ENCODE peak calls at places on chromosomes 6 and 20, in ten cellular contexts. K, W, Q, O, N, S, P, M, Y and E are unnamed samples.

GRCh38 chr6:150491131-150491795 is 108.4 kb upstream of the PLEKHG1 start:
- DNase-seq in K (no peak), W (no peak), Q (no peak), O (no peak), N (no peak), S (peak; percentile 57), P (no peak), M (no peak), Y (no peak), E (no peak)

GRCh38 chr6:90611996-90612690 is 25.3 kb upstream of the MAP3K7 start:
- DNase-seq in K (no peak), W (no peak), Q (no peak), O (no peak), N (no peak), S (no peak), P (no peak), M (no peak), Y (no peak), E (no peak)

GRCh38 chr6:2414885-2415523 is 169.6 kb upstream of the GMDS start:
- DNase-seq in K (no peak), W (no peak), Q (no peak), O (no peak), N (no peak), S (no peak), P (no peak), M (no peak), Y (no peak), E (no peak)

GRCh38 chr20:62032606-62033368 is 32.9 kb downstream of the TAF4 start:
- DNase-seq in K (no peak), W (no peak), Q (no peak), O (no peak), N (peak; percentile 34), S (no peak), P (no peak), M (no peak), Y (no peak), E (no peak)

GRCh38 chr6:104941694-104942177 is 15.2 kb upstream of the LIN28B start:
- DNase-seq in K (no peak), W (no peak), Q (no peak), O (no peak), N (no peak), S (no peak), P (no peak), M (no peak), Y (no peak), E (no peak)

GRCh38 chr20:4130404-4131189 is 115.2 kb upstream of the RNF24 start:
- DNase-seq in K (no peak), W (no peak), Q (peak; percentile 54), O (peak; percentile 63), N (no peak), S (no peak), P (no peak), M (no peak), Y (no peak), E (no peak)

GRCh38 chr20:11867286-11867921 is 50.3 kb upstream of the BTBD3 start:
- DNase-seq in K (no peak), W (no peak), Q (no peak), O (no peak), N (no peak), S (no peak), P (no peak), M (no peak), Y (no peak), E (no peak)

GRCh38 chr6:95280690-95281273 is 296.6 kb upstream of the MANEA start:
- DNase-seq in K (no peak), W (no peak), Q (no peak), O (no peak), N (no peak), S (peak; percentile 10), P (no peak), M (no peak), Y (no peak), E (no peak)

GRCh38 chr6:113306552-113307145 is 550.5 kb upstream of the MARCKS start:
- DNase-seq in K (peak; percentile 87), W (no peak), Q (peak; percentile 88), O (peak; percentile 92), N (peak; percentile 43), S (peak; percentile 56), P (peak; percentile 86), M (peak; percentile 82), Y (peak; percentile 62), E (no peak)

GRCh38 chr6:108452725-108453195 is 108.0 kb upstream of the FOXO3 start:
- DNase-seq in K (no peak), W (no peak), Q (no peak), O (no peak), N (no peak), S (no peak), P (no peak), M (no peak), Y (no peak), E (no peak)

GRCh38 chr6:80289727-80290126 is 183.3 kb downstream of the BCKDHB start:
- DNase-seq in K (no peak), W (no peak), Q (no peak), O (no peak), N (no peak), S (no peak), P (peak; percentile 61), M (no peak), Y (no peak), E (no peak)

GRCh38 chr6:18329781-18330180 is 57.4 kb upstream of the RNF144B start:
- DNase-seq in K (no peak), W (no peak), Q (no peak), O (no peak), N (no peak), S (no peak), P (no peak), M (no peak), Y (no peak), E (no peak)

GRCh38 chr20:3797592-3798404 is 1.7 kb downstream of the CDC25B start:
- DNase-seq in K (no peak), W (no peak), Q (no peak), O (no peak), N (no peak), S (no peak), P (peak; percentile 73), M (no peak), Y (no peak), E (no peak)

GRCh38 chr6:77040566-77041195 is 422.6 kb downstream of the HTR1B start:
- DNase-seq in K (no peak), W (no peak), Q (no peak), O (no peak), N (no peak), S (no peak), P (no peak), M (no peak), Y (no peak), E (no peak)

GRCh38 chr6:27280540-27281000 is 31.5 kb downstream of the POM121L2 start:
- DNase-seq in K (no peak), W (no peak), Q (no peak), O (no peak), N (no peak), S (peak; percentile 35), P (no peak), M (no peak), Y (no peak), E (no peak)

GRCh38 chr6:27839303-27840081 is 72.7 kb downstream of the OR2B2 start:
- DNase-seq in K (peak; percentile 33), W (no peak), Q (no peak), O (peak; percentile 77), N (peak; percentile 45), S (no peak), P (no peak), M (peak; percentile 78), Y (peak; percentile 55), E (peak; percentile 33)

GRCh38 chr6:109019911-109020310 is 74.7 kb downstream of the SESN1 start:
- DNase-seq in K (no peak), W (no peak), Q (no peak), O (no peak), N (no peak), S (no peak), P (no peak), M (no peak), Y (no peak), E (no peak)

GRCh38 chr20:51801220-51801991 is 915 bp downstream of the SALL4 start:
- DNase-seq in K (peak; percentile 23), W (no peak), Q (no peak), O (no peak), N (no peak), S (no peak), P (no peak), M (no peak), Y (no peak), E (no peak)

GRCh38 chr6:99520855-99521556 is 5.8 kb upstream of the USP45 start:
- DNase-seq in K (peak; percentile 89), W (peak; percentile 2), Q (peak; percentile 97), O (peak; percentile 94), N (peak; percentile 89), S (peak; percentile 61), P (peak; percentile 96), M (peak; percentile 89), Y (peak; percentile 78), E (peak; percentile 55)
- TF ChIP-seq POLR2A in K (no peak), W (no peak), Q (no peak), O (peak; percentile 78), N (peak; percentile 89), S (peak; percentile 64), P (no peak), M (peak; percentile 86), Y (peak; percentile 71), E (peak; percentile 98)

GRCh38 chr6:154249499-154250298 is 106.9 kb downstream of the IPCEF1 start:
- DNase-seq in K (no peak), W (no peak), Q (no peak), O (no peak), N (no peak), S (no peak), P (no peak), M (no peak), Y (no peak), E (no peak)
- TF ChIP-seq POLR2A in K (no peak), W (no peak), Q (no peak), O (no peak), N (no peak), S (no peak), P (no peak), M (no peak), Y (no peak), E (no peak)

DNA sequence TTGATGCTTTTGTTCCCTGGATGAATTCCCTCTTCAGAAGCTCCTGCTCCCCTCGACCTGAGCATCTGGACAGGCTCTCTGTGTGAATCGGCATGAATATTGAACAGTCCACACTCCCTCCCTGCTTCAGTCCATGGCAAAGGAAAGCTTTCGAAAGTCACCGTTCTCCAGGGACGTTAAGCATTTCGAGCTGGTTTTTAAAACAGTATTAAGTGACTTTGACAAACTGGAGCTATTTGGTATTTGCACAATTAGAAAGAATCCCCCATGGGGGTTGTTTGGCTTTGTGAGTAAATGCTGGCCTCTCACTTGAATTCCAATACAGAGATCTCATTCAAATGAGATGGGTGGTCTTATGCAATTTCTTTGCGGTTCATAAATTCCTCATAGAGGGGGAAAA is 85.3 kb upstream of the TIAM2 start:
- DNase-seq in K (no peak), W (no peak), Q (peak; percentile 17), O (no peak), N (no peak), S (no peak), P (no peak), M (peak; percentile 24), Y (no peak), E (no peak)
- TF ChIP-seq POLR2A in K (no peak), W (no peak), Q (no peak), O (no peak), N (no peak), S (no peak), P (no peak), M (no peak), Y (no peak), E (no peak)

GRCh38 chr6:14273196-14273595 is 155.6 kb downstream of the CD83 start:
- DNase-seq in K (no peak), W (no peak), Q (peak; percentile 61), O (no peak), N (no peak), S (no peak), P (no peak), M (no peak), Y (no peak), E (no peak)
- TF ChIP-seq POLR2A in K (no peak), W (no peak), Q (no peak), O (no peak), N (no peak), S (no peak), P (no peak), M (no peak), Y (no peak), E (no peak)